ENCODE peak calls at places on chromosomes 2 and 18, in eight cellular contexts. One of them, this sample, is unnamed.

GRCh38 chr2:225400060-225400511 is 576 bp downstream of the NYAP2 start:
- DNase-seq in endothelial cell of umbilical vein: peak; percentile 1
- DNase-seq in GM23338: peak; percentile 86
- DNase-seq in neural progenitor cell: peak; percentile 86
- DNase-seq in mucosa of descending colon: peak; percentile 17
- DNase-seq in lower lobe of right lung: no peak
- DNase-seq in upper lobe of left lung: no peak
- DNase-seq in mammary epithelial cell: peak; percentile 46
- DNase-seq in this sample: no peak

GRCh38 chr2:236692937-236693336 is 123.3 kb downstream of the ACKR3 start:
- DNase-seq in endothelial cell of umbilical vein: no peak
- DNase-seq in GM23338: no peak
- DNase-seq in neural progenitor cell: no peak
- DNase-seq in mucosa of descending colon: no peak
- DNase-seq in lower lobe of right lung: no peak
- DNase-seq in upper lobe of left lung: no peak
- DNase-seq in mammary epithelial cell: no peak
- DNase-seq in this sample: no peak

GRCh38 chr2:138364554-138365162 is 136.9 kb upstream of the SPOPL start:
- DNase-seq in endothelial cell of umbilical vein: no peak
- DNase-seq in GM23338: no peak
- DNase-seq in neural progenitor cell: no peak
- DNase-seq in mucosa of descending colon: no peak
- DNase-seq in lower lobe of right lung: no peak
- DNase-seq in upper lobe of left lung: no peak
- DNase-seq in mammary epithelial cell: peak; percentile 53
- DNase-seq in this sample: no peak

GRCh38 chr2:129103922-129104878 is 785.5 kb upstream of the HS6ST1 start:
- DNase-seq in endothelial cell of umbilical vein: no peak
- DNase-seq in GM23338: no peak
- DNase-seq in neural progenitor cell: peak; percentile 60
- DNase-seq in mucosa of descending colon: no peak
- DNase-seq in lower lobe of right lung: no peak
- DNase-seq in upper lobe of left lung: no peak
- DNase-seq in mammary epithelial cell: no peak
- DNase-seq in this sample: no peak

GRCh38 chr18:36372902-36373301 is 75.4 kb downstream of the FHOD3 start:
- DNase-seq in endothelial cell of umbilical vein: no peak
- DNase-seq in GM23338: no peak
- DNase-seq in neural progenitor cell: no peak
- DNase-seq in mucosa of descending colon: no peak
- DNase-seq in lower lobe of right lung: no peak
- DNase-seq in upper lobe of left lung: no peak
- DNase-seq in mammary epithelial cell: peak; percentile 85
- DNase-seq in this sample: no peak

GRCh38 chr2:213848631-213849030 is 562.2 kb upstream of the VWC2L start:
- DNase-seq in endothelial cell of umbilical vein: no peak
- DNase-seq in GM23338: no peak
- DNase-seq in neural progenitor cell: no peak
- DNase-seq in mucosa of descending colon: no peak
- DNase-seq in lower lobe of right lung: no peak
- DNase-seq in upper lobe of left lung: no peak
- DNase-seq in mammary epithelial cell: peak; percentile 54
- DNase-seq in this sample: no peak

GRCh38 chr18:56038258-56039030 is 450.5 kb upstream of the TCF4 start:
- DNase-seq in endothelial cell of umbilical vein: no peak
- DNase-seq in GM23338: no peak
- DNase-seq in neural progenitor cell: no peak
- DNase-seq in mucosa of descending colon: no peak
- DNase-seq in lower lobe of right lung: no peak
- DNase-seq in upper lobe of left lung: no peak
- DNase-seq in mammary epithelial cell: no peak
- DNase-seq in this sample: no peak

GRCh38 chr2:189783451-189783926 is 650 bp downstream of the ORMDL1 start:
- DNase-seq in endothelial cell of umbilical vein: no peak
- DNase-seq in GM23338: no peak
- DNase-seq in neural progenitor cell: no peak
- DNase-seq in mucosa of descending colon: no peak
- DNase-seq in lower lobe of right lung: no peak
- DNase-seq in upper lobe of left lung: no peak
- DNase-seq in mammary epithelial cell: no peak
- DNase-seq in this sample: no peak

GRCh38 chr2:234971494-234971893 is 19.7 kb downstream of the SH3BP4 start:
- DNase-seq in endothelial cell of umbilical vein: no peak
- DNase-seq in GM23338: no peak
- DNase-seq in neural progenitor cell: no peak
- DNase-seq in mucosa of descending colon: no peak
- DNase-seq in lower lobe of right lung: no peak
- DNase-seq in upper lobe of left lung: no peak
- DNase-seq in mammary epithelial cell: no peak
- DNase-seq in this sample: no peak

GRCh38 chr2:234967874-234968208 is 16.0 kb downstream of the SH3BP4 start:
- DNase-seq in endothelial cell of umbilical vein: no peak
- DNase-seq in GM23338: no peak
- DNase-seq in neural progenitor cell: no peak
- DNase-seq in mucosa of descending colon: no peak
- DNase-seq in lower lobe of right lung: no peak
- DNase-seq in upper lobe of left lung: no peak
- DNase-seq in mammary epithelial cell: no peak
- DNase-seq in this sample: no peak

GRCh38 chr2:234968633-234969328 is 17.0 kb downstream of the SH3BP4 start:
- DNase-seq in endothelial cell of umbilical vein: no peak
- DNase-seq in GM23338: no peak
- DNase-seq in neural progenitor cell: no peak
- DNase-seq in mucosa of descending colon: no peak
- DNase-seq in lower lobe of right lung: no peak
- DNase-seq in upper lobe of left lung: no peak
- DNase-seq in mammary epithelial cell: no peak
- DNase-seq in this sample: no peak

GRCh38 chr2:234970467-234970866 is 18.6 kb downstream of the SH3BP4 start:
- DNase-seq in endothelial cell of umbilical vein: peak; percentile 82
- DNase-seq in GM23338: no peak
- DNase-seq in neural progenitor cell: no peak
- DNase-seq in mucosa of descending colon: no peak
- DNase-seq in lower lobe of right lung: no peak
- DNase-seq in upper lobe of left lung: no peak
- DNase-seq in mammary epithelial cell: peak; percentile 80
- DNase-seq in this sample: no peak

DNA sequence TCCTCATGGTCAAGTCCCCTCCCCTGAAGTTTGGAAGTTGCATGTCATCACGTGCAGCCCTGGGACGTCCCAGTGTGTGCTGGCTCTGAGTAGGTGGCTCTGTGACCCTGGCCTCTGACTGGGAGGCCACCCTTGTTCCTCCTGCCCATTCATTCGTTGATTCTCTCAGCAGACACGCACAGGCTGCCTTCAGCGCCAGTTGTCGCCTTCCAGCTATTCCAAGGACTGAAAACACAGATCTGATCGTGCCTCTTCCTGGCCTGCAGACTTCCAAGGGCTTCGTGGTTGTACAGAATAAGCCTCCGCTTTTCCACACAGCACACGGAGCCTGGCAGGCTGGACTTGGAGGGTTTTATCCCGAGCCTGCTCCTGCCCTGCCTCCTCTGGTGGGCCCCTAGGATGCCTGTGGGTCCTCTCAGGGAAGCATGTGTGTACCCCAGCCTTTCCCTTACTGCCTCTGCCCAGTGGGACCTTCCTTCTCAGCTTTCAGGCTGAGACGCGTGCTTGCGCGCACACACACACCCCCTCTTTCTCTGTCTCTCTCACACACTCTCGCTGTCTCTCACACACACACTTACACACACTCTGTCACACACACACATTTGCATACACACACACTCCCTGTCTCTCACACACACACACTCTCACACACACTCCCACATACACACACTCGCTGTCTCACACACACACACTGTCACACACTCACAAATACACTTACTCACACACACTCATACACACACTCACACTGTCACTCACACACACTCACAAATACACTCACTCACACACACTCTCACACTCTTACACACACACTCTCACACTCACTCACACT is 17.7 kb downstream of the SH3BP4 start:
- DNase-seq in endothelial cell of umbilical vein: peak; percentile 43
- DNase-seq in GM23338: no peak
- DNase-seq in neural progenitor cell: no peak
- DNase-seq in mucosa of descending colon: no peak
- DNase-seq in lower lobe of right lung: no peak
- DNase-seq in upper lobe of left lung: no peak
- DNase-seq in mammary epithelial cell: no peak
- DNase-seq in this sample: no peak
- H3K4me1 ChIP-seq in endothelial cell of umbilical vein: peaks cover 41% of the 10 kb centered on the region
- H3K4me1 ChIP-seq in GM23338: peaks cover 41% of the 10 kb centered on the region
- H3K4me1 ChIP-seq in neural progenitor cell: peaks cover 22% of the 10 kb centered on the region
- H3K4me1 ChIP-seq in mucosa of descending colon: peaks cover 16% of the 10 kb centered on the region
- H3K4me1 ChIP-seq in lower lobe of right lung: peaks cover 5% of the 10 kb centered on the region
- H3K4me1 ChIP-seq in upper lobe of left lung: peaks cover 4% of the 10 kb centered on the region
- H3K4me1 ChIP-seq in mammary epithelial cell: peaks cover 37% of the 10 kb centered on the region
- H3K4me1 ChIP-seq in this sample: no peaks in the 10 kb centered on the region

GRCh38 chr2:88597168-88597567 is 30.1 kb downstream of the EIF2AK3 start:
- DNase-seq in endothelial cell of umbilical vein: no peak
- DNase-seq in GM23338: no peak
- DNase-seq in neural progenitor cell: no peak
- DNase-seq in mucosa of descending colon: no peak
- DNase-seq in lower lobe of right lung: no peak
- DNase-seq in upper lobe of left lung: no peak
- DNase-seq in mammary epithelial cell: no peak
- DNase-seq in this sample: no peak
- H3K4me1 ChIP-seq in endothelial cell of umbilical vein: peaks cover 24% of the 10 kb centered on the region
- H3K4me1 ChIP-seq in GM23338: peaks cover 17% of the 10 kb centered on the region
- H3K4me1 ChIP-seq in neural progenitor cell: peaks cover 42% of the 10 kb centered on the region
- H3K4me1 ChIP-seq in mucosa of descending colon: peaks cover 19% of the 10 kb centered on the region
- H3K4me1 ChIP-seq in lower lobe of right lung: peaks cover 24% of the 10 kb centered on the region
- H3K4me1 ChIP-seq in upper lobe of left lung: peaks cover 13% of the 10 kb centered on the region
- H3K4me1 ChIP-seq in mammary epithelial cell: peaks cover 15% of the 10 kb centered on the region
- H3K4me1 ChIP-seq in this sample: peaks cover 12% of the 10 kb centered on the region

GRCh38 chr2:54673501-54673998 is 49.9 kb upstream of the EML6 start:
- DNase-seq in endothelial cell of umbilical vein: peak; percentile 97
- DNase-seq in GM23338: no peak
- DNase-seq in neural progenitor cell: no peak
- DNase-seq in mucosa of descending colon: peak; percentile 84
- DNase-seq in lower lobe of right lung: peak; percentile 85
- DNase-seq in upper lobe of left lung: peak; percentile 90
- DNase-seq in mammary epithelial cell: peak; percentile 85
- DNase-seq in this sample: peak; percentile 35

GRCh38 chr2:54670485-54671009 is 52.9 kb upstream of the EML6 start:
- DNase-seq in endothelial cell of umbilical vein: no peak
- DNase-seq in GM23338: no peak
- DNase-seq in neural progenitor cell: no peak
- DNase-seq in mucosa of descending colon: no peak
- DNase-seq in lower lobe of right lung: no peak
- DNase-seq in upper lobe of left lung: no peak
- DNase-seq in mammary epithelial cell: no peak
- DNase-seq in this sample: no peak

GRCh38 chr2:54671010-54671409 is 52.5 kb upstream of the EML6 start:
- DNase-seq in endothelial cell of umbilical vein: no peak
- DNase-seq in GM23338: no peak
- DNase-seq in neural progenitor cell: no peak
- DNase-seq in mucosa of descending colon: no peak
- DNase-seq in lower lobe of right lung: no peak
- DNase-seq in upper lobe of left lung: no peak
- DNase-seq in mammary epithelial cell: no peak
- DNase-seq in this sample: no peak

GRCh38 chr2:54672587-54673456 is 50.6 kb upstream of the EML6 start:
- DNase-seq in endothelial cell of umbilical vein: peak; percentile 21
- DNase-seq in GM23338: no peak
- DNase-seq in neural progenitor cell: no peak
- DNase-seq in mucosa of descending colon: peak; percentile 33
- DNase-seq in lower lobe of right lung: no peak
- DNase-seq in upper lobe of left lung: no peak
- DNase-seq in mammary epithelial cell: no peak
- DNase-seq in this sample: no peak

DNA sequence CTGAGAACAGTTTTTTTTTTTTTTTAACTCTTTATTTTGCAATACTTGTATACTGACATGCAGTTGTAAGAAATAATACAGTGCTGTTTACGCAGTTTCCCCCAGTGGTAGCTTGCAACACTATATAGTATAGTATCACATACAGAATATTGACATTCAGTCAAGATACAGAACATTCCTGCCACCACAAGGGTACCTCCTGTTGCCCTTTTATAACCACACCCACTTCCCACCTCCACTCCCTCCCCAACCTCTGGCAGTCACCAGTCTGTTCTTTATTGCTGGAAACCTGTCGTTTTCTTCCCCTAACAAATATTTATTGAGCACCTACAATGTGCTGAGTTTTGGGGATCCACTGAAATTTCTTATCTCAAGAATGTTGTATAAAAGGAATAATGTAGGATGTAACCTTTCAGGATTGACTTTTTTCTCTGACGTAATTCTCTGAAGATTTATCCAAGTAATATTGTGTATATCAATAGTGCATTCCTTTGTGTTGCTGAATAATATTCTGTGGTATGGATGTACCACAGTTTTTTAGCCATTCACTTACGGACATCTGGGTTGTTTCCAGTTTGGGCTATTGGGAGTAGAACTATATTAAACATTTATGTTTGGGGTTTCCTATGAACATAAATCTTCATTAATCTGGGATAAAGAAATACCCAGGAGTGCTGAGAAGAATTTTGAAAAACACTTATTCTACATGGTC is 51.4 kb upstream of the EML6 start:
- DNase-seq in endothelial cell of umbilical vein: no peak
- DNase-seq in GM23338: no peak
- DNase-seq in neural progenitor cell: no peak
- DNase-seq in mucosa of descending colon: no peak
- DNase-seq in lower lobe of right lung: no peak
- DNase-seq in upper lobe of left lung: no peak
- DNase-seq in mammary epithelial cell: no peak
- DNase-seq in this sample: no peak
- H3K4me1 ChIP-seq in endothelial cell of umbilical vein: peaks cover 14% of the 10 kb centered on the region
- H3K4me1 ChIP-seq in GM23338: peaks cover 8% of the 10 kb centered on the region
- H3K4me1 ChIP-seq in neural progenitor cell: no peaks in the 10 kb centered on the region
- H3K4me1 ChIP-seq in mucosa of descending colon: peaks cover 11% of the 10 kb centered on the region
- H3K4me1 ChIP-seq in lower lobe of right lung: peaks cover 69% of the 10 kb centered on the region
- H3K4me1 ChIP-seq in upper lobe of left lung: peaks cover 72% of the 10 kb centered on the region
- H3K4me1 ChIP-seq in mammary epithelial cell: peaks cover 28% of the 10 kb centered on the region
- H3K4me1 ChIP-seq in this sample: peaks cover 12% of the 10 kb centered on the region

GRCh38 chr18:8785855-8786765 is 80.8 kb downstream of the MTCL1 start:
- DNase-seq in endothelial cell of umbilical vein: no peak
- DNase-seq in GM23338: no peak
- DNase-seq in neural progenitor cell: no peak
- DNase-seq in mucosa of descending colon: no peak
- DNase-seq in lower lobe of right lung: no peak
- DNase-seq in upper lobe of left lung: peak; percentile 68
- DNase-seq in mammary epithelial cell: no peak
- DNase-seq in this sample: no peak

GRCh38 chr18:8787764-8788163 is 82.4 kb downstream of the MTCL1 start:
- DNase-seq in endothelial cell of umbilical vein: no peak
- DNase-seq in GM23338: no peak
- DNase-seq in neural progenitor cell: no peak
- DNase-seq in mucosa of descending colon: no peak
- DNase-seq in lower lobe of right lung: no peak
- DNase-seq in upper lobe of left lung: no peak
- DNase-seq in mammary epithelial cell: no peak
- DNase-seq in this sample: no peak

GRCh38 chr18:8786766-8787670 is 81.7 kb downstream of the MTCL1 start:
- DNase-seq in endothelial cell of umbilical vein: peak; percentile 9
- DNase-seq in GM23338: no peak
- DNase-seq in neural progenitor cell: peak; percentile 58
- DNase-seq in mucosa of descending colon: peak; percentile 55
- DNase-seq in lower lobe of right lung: no peak
- DNase-seq in upper lobe of left lung: peak; percentile 39
- DNase-seq in mammary epithelial cell: peak; percentile 91
- DNase-seq in this sample: no peak

GRCh38 chr18:8791171-8791651 is 85.9 kb downstream of the MTCL1 start:
- DNase-seq in endothelial cell of umbilical vein: peak; percentile 49
- DNase-seq in GM23338: no peak
- DNase-seq in neural progenitor cell: no peak
- DNase-seq in mucosa of descending colon: no peak
- DNase-seq in lower lobe of right lung: no peak
- DNase-seq in upper lobe of left lung: no peak
- DNase-seq in mammary epithelial cell: peak; percentile 57
- DNase-seq in this sample: peak; percentile 24

DNA sequence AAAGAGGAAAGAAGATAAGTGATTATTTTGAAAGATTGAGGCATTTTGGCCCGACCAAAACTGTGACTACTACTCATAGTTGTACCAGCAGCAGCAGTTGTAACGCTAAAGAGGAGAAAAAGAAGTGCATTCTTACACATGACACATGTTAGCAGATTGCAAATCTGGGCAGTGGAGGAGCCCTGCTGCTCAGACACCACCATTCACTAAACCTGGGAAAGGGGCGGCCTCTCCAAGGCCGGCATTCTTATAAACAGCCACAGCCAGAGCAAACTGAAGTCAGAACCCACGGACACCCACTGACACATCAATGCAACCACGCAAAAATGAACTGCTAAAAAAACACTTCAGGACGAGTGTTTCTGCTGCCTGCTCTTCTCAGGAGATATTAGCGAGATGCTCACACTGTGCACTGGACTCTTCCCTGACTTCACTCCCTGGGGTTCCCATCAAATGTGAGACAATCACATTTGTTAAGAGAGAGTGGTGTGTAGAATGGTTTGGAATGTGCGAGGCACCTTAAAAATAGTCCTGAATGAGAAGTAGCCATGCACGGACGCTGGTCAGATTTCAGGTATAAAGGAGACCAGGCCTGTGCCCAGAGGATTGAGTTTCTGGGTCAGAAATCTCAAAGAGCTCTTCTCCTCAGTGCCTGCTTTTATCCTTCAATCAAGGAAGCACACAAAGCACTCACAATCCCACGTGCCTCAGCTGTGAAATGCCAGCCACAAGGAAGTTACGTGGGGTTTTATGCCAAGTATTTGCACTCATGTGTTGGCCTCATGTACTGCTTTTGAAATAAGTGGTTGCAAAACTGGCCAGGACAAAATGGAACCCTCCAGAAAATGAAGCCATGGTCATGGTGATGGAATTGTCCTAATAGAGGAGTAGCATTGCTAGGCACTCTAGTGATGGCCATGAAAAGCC is 83.4 kb downstream of the MTCL1 start:
- DNase-seq in endothelial cell of umbilical vein: no peak
- DNase-seq in GM23338: no peak
- DNase-seq in neural progenitor cell: no peak
- DNase-seq in mucosa of descending colon: no peak
- DNase-seq in lower lobe of right lung: no peak
- DNase-seq in upper lobe of left lung: no peak
- DNase-seq in mammary epithelial cell: no peak
- DNase-seq in this sample: no peak
- H3K4me1 ChIP-seq in endothelial cell of umbilical vein: peaks cover 22% of the 10 kb centered on the region
- H3K4me1 ChIP-seq in GM23338: peaks cover 29% of the 10 kb centered on the region
- H3K4me1 ChIP-seq in neural progenitor cell: peaks cover 41% of the 10 kb centered on the region
- H3K4me1 ChIP-seq in mucosa of descending colon: no peaks in the 10 kb centered on the region
- H3K4me1 ChIP-seq in lower lobe of right lung: no peaks in the 10 kb centered on the region
- H3K4me1 ChIP-seq in upper lobe of left lung: no peaks in the 10 kb centered on the region
- H3K4me1 ChIP-seq in mammary epithelial cell: peaks cover 21% of the 10 kb centered on the region
- H3K4me1 ChIP-seq in this sample: no peaks in the 10 kb centered on the region

This sample was measured in Peyer's patch.